ENCODE peak calls at places on chromosomes 11 and 22, in five cellular contexts. R is T follicular helper cell; U is neuronal stem cell; G is H54; Q is activated CD4-positive, alpha-beta T cell treated with anti-CD3 and anti-CD28 coated beads, Interleukin-2, amount 50 U/mL, for 1 hour. W is an unnamed sample.
A peak's percentile ranks its signal among the peaks of the same experiment; 100 is the strongest.

GRCh38 chr22:48370508-48371325 is 1457.0 kb downstream of the BRD1 start:
- DNase-seq in R (no peak), U (no peak), G (no peak), Q (no peak), W (no peak)

GRCh38 chr11:118881130-118881717 is 2.5 kb upstream of the CXCR5 start:
- DNase-seq in R (no peak), U (no peak), G (no peak), Q (no peak), W (no peak)

GRCh38 chr22:49827307-49827852 is 293 bp downstream of the BRD1 start:
- DNase-seq in R (no peak), U (no peak), G (no peak), Q (peak; percentile 33), W (no peak)

GRCh38 chr22:43393132-43393844 is 18.5 kb upstream of the MPPED1 start:
- DNase-seq in R (no peak), U (no peak), G (no peak), Q (no peak), W (no peak)

GRCh38 chr22:26610072-26610958 is 7.5 kb downstream of the CRYBB1 start:
- DNase-seq in R (no peak), U (no peak), G (peak; percentile 64), Q (peak; percentile 8), W (no peak)

GRCh38 chr11:131889760-131890620 is 519.6 kb downstream of the NTM start:
- DNase-seq in R (no peak), U (no peak), G (no peak), Q (no peak), W (no peak)

GRCh38 chr11:16012125-16012751 is 344.1 kb downstream of the SOX6 start:
- DNase-seq in R (no peak), U (no peak), G (no peak), Q (no peak), W (no peak)

GRCh38 chr11:109096266-109096665 is 325.7 kb upstream of the C11orf87 start:
- DNase-seq in R (no peak), U (no peak), G (no peak), Q (no peak), W (no peak)

GRCh38 chr22:20194681-20195593 is 44.1 kb upstream of the CCDC188 start:
- DNase-seq in R (no peak), U (no peak), G (no peak), Q (no peak), W (no peak)

GRCh38 chr11:26335903-26336302 is 4.0 kb downstream of the ANO3 start:
- DNase-seq in R (no peak), U (no peak), G (no peak), Q (no peak), W (no peak)

GRCh38 chr11:72543849-72544535 is 109.7 kb upstream of the CLPB start:
- DNase-seq in R (no peak), U (no peak), G (no peak), Q (no peak), W (no peak)

GRCh38 chr22:46941958-46942815 is 179.7 kb downstream of the TBC1D22A start:
- DNase-seq in R (no peak), U (no peak), G (no peak), Q (no peak), W (no peak)

GRCh38 chr22:45124176-45124857 is 39.4 kb upstream of the NUP50 start:
- DNase-seq in R (no peak), U (no peak), G (no peak), Q (no peak), W (no peak)

GRCh38 chr11:77515483-77515882 is 41.6 kb upstream of the PAK1 start:
- DNase-seq in R (no peak), U (no peak), G (no peak), Q (no peak), W (no peak)

GRCh38 chr22:41917906-41918791 is 3.3 kb upstream of the SHISA8 start:
- DNase-seq in R (no peak), U (no peak), G (peak; percentile 84), Q (no peak), W (no peak)

GRCh38 chr22:27192135-27192900 is 534.9 kb downstream of the MIAT start:
- DNase-seq in R (no peak), U (no peak), G (no peak), Q (no peak), W (no peak)

GRCh38 chr11:101885631-101886030 is 29.2 kb upstream of the CEP126 start:
- DNase-seq in R (no peak), U (no peak), G (no peak), Q (no peak), W (no peak)

GRCh38 chr22:40046126-40046525 is 51.4 kb downstream of the FAM83F start:
- DNase-seq in R (no peak), U (no peak), G (no peak), Q (no peak), W (no peak)

GRCh38 chr11:112844530-112844929 is 116.7 kb upstream of the NCAM1 start:
- DNase-seq in R (no peak), U (peak; percentile 48), G (no peak), Q (no peak), W (no peak)

GRCh38 chr11:47533690-47534135 is 19.2 kb downstream of the CELF1 start:
- DNase-seq in R (no peak), U (no peak), G (no peak), Q (no peak), W (no peak)

GRCh38 chr11:66289548-66290331 is 797 bp upstream of the YIF1A start:
- DNase-seq in R (peak; percentile 64), U (peak; percentile 85), G (no peak), Q (peak; percentile 69), W (peak; percentile 76)

GRCh38 chr22:19877626-19878339 is 23.1 kb upstream of the GNB1L start:
- DNase-seq in R (no peak), U (no peak), G (no peak), Q (no peak), W (no peak)

GRCh38 chr11:66051766-66052663 is at the start of gene SF3B2:
- DNase-seq in R (peak; percentile 92), U (peak; percentile 97), G (peak; percentile 97), Q (peak; percentile 93), W (peak; percentile 90)

GRCh38 chr22:26743149-26743548 is 85.8 kb downstream of the MIAT start:
- DNase-seq in R (no peak), U (no peak), G (no peak), Q (no peak), W (no peak)

GRCh38 chr11:33557201-33557600 is 143.4 kb downstream of the C11orf91 start:
- DNase-seq in R (no peak), U (no peak), G (peak; percentile 51), Q (no peak), W (no peak)

GRCh38 chr11:3122775-3123201 is 42.3 kb downstream of the OSBPL5 start:
- DNase-seq in R (no peak), U (no peak), G (no peak), Q (no peak), W (no peak)

GRCh38 chr11:93895106-93895862 is 44.9 kb upstream of the VSTM5 start:
- DNase-seq in R (no peak), U (peak; percentile 54), G (no peak), Q (no peak), W (no peak)

GRCh38 chr11:39745401-39745800 is 1714.1 kb downstream of the LRRC4C start:
- DNase-seq in R (no peak), U (no peak), G (no peak), Q (no peak), W (no peak)

GRCh38 chr11:88692306-88692705 is 354.8 kb upstream of the CTSC start:
- DNase-seq in R (no peak), U (no peak), G (no peak), Q (no peak), W (no peak)

GRCh38 chr22:45290410-45290936 is 5.7 kb downstream of the UPK3A start:
- DNase-seq in R (no peak), U (no peak), G (no peak), Q (no peak), W (no peak)

GRCh38 chr22:45239378-45240136 is 1.1 kb downstream of the KIAA0930 start:
- DNase-seq in R (no peak), U (no peak), G (no peak), Q (no peak), W (no peak)

GRCh38 chr22:28424427-28425080 is 255.1 kb downstream of the TTC28 start:
- DNase-seq in R (no peak), U (no peak), G (no peak), Q (no peak), W (no peak)

GRCh38 chr11:35215945-35216344 is 77.0 kb downstream of the CD44 start:
- DNase-seq in R (no peak), U (no peak), G (no peak), Q (no peak), W (no peak)

GRCh38 chr11:110389946-110390345 is 39.8 kb upstream of the FDX1 start:
- DNase-seq in R (no peak), U (no peak), G (no peak), Q (no peak), W (no peak)

GRCh38 chr11:67644042-67644441 is 4.5 kb upstream of the TBX10 start:
- DNase-seq in R (no peak), U (no peak), G (no peak), Q (no peak), W (no peak)

GRCh38 chr11:134228625-134229024 is 4.2 kb downstream of the VPS26B start:
- DNase-seq in R (no peak), U (no peak), G (no peak), Q (no peak), W (no peak)

W was measured in effector CD8-positive, alpha-beta T cell.